ENCODE peak calls at places on chromosome 15, in six cellular contexts. W, G, R, P, T and C are unnamed samples.

GRCh38 chr15:98123297-98123696 is 162.8 kb downstream of the ARRDC4 start:
- DNase-seq in W (no peak), G (no peak), R (no peak), P (no peak), T (no peak), C (no peak)

GRCh38 chr15:67042490-67043181 is 22.8 kb upstream of the SMAD3 start:
- DNase-seq in W (no peak), G (no peak), R (no peak), P (no peak), T (peak; percentile 38), C (no peak)

GRCh38 chr15:85618956-85619491 is 175.7 kb downstream of the KLHL25 start:
- DNase-seq in W (peak; percentile 86), G (peak; percentile 74), R (peak; percentile 46), P (peak; percentile 79), T (peak; percentile 75), C (peak; percentile 32)

GRCh38 chr15:51234181-51234927 is 104.0 kb downstream of the CYP19A1 start:
- DNase-seq in W (no peak), G (no peak), R (no peak), P (no peak), T (no peak), C (no peak)

GRCh38 chr15:63327648-63328421 is 50.4 kb downstream of the APH1B start:
- DNase-seq in W (peak; percentile 9), G (no peak), R (no peak), P (peak; percentile 47), T (no peak), C (no peak)

GRCh38 chr15:40928351-40928974 is 677 bp upstream of the DLL4 start:
- DNase-seq in W (no peak), G (no peak), R (no peak), P (no peak), T (peak; percentile 60), C (no peak)

GRCh38 chr15:77030042-77030927 is 35.4 kb downstream of the PSTPIP1 start:
- DNase-seq in W (no peak), G (no peak), R (no peak), P (no peak), T (no peak), C (no peak)

GRCh38 chr15:32683906-32684584 is 33.8 kb upstream of the GREM1 start:
- DNase-seq in W (peak; percentile 13), G (no peak), R (no peak), P (no peak), T (no peak), C (no peak)

GRCh38 chr15:66603301-66604179 is 37.7 kb upstream of the LCTL start:
- DNase-seq in W (peak; percentile 60), G (peak; percentile 54), R (no peak), P (peak; percentile 75), T (peak; percentile 87), C (no peak)

GRCh38 chr15:70410371-70410975 is 312.8 kb upstream of the TLE3 start:
- DNase-seq in W (no peak), G (no peak), R (no peak), P (no peak), T (peak; percentile 21), C (no peak)

GRCh38 chr15:32908135-32908801 is 190.5 kb downstream of the GREM1 start:
- DNase-seq in W (no peak), G (no peak), R (no peak), P (peak; percentile 39), T (peak; percentile 7), C (no peak)

GRCh38 chr15:100036030-100036429 is 302.8 kb upstream of the LYSMD4 start:
- DNase-seq in W (no peak), G (no peak), R (no peak), P (no peak), T (no peak), C (no peak)

GRCh38 chr15:31824009-31824408 is 206.3 kb upstream of the CHRNA7 start:
- DNase-seq in W (no peak), G (no peak), R (no peak), P (no peak), T (no peak), C (no peak)

GRCh38 chr15:77527164-77527778 is 105.4 kb downstream of the LINGO1 start:
- DNase-seq in W (peak; percentile 41), G (peak; percentile 46), R (no peak), P (no peak), T (peak; percentile 88), C (no peak)

GRCh38 chr15:77983708-77984445 is 93.6 kb downstream of the TBC1D2B start:
- DNase-seq in W (no peak), G (no peak), R (no peak), P (no peak), T (no peak), C (no peak)

GRCh38 chr15:77225641-77226040 is 154.7 kb upstream of the TSPAN3 start:
- DNase-seq in W (no peak), G (no peak), R (no peak), P (no peak), T (no peak), C (no peak)

DNA sequence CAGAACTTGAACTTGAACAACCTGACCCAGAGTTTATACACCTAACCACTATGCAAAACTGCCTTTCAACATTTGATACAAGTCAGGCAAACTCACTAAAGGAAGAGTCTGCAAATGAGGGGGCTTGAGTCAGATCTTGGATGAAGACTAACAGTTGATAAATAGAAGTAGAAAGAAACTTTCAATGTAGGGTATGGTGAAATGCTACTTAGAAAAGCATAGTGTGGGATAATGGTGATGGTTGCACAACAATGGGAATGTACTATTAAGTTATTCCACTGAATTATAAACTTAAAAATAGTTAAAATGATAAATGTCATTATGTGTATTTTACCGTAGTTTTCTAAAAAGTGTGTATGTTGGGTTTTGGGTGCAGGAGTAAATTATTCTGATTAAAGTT is 19.7 kb upstream of the ZNF280D start:
- DNase-seq in W (no peak), G (no peak), R (no peak), P (no peak), T (no peak), C (no peak)
- H3K27ac ChIP-seq in W (no peak overlapping the region), G (no peak overlapping the region), R (no peak overlapping the region), P (no peak overlapping the region), T (no peak overlapping the region), C (no peak overlapping the region)

GRCh38 chr15:39296955-39297354 is 283.9 kb upstream of the THBS1 start:
- DNase-seq in W (no peak), G (no peak), R (no peak), P (no peak), T (no peak), C (no peak)

GRCh38 chr15:39298563-39298962 is 282.3 kb upstream of the THBS1 start:
- DNase-seq in W (no peak), G (no peak), R (no peak), P (no peak), T (no peak), C (no peak)

GRCh38 chr15:39301589-39301999 is 279.3 kb upstream of the THBS1 start:
- DNase-seq in W (no peak), G (no peak), R (no peak), P (no peak), T (no peak), C (no peak)

GRCh38 chr15:39300451-39301153 is 280.3 kb upstream of the THBS1 start:
- DNase-seq in W (no peak), G (no peak), R (no peak), P (no peak), T (no peak), C (no peak)

DNA sequence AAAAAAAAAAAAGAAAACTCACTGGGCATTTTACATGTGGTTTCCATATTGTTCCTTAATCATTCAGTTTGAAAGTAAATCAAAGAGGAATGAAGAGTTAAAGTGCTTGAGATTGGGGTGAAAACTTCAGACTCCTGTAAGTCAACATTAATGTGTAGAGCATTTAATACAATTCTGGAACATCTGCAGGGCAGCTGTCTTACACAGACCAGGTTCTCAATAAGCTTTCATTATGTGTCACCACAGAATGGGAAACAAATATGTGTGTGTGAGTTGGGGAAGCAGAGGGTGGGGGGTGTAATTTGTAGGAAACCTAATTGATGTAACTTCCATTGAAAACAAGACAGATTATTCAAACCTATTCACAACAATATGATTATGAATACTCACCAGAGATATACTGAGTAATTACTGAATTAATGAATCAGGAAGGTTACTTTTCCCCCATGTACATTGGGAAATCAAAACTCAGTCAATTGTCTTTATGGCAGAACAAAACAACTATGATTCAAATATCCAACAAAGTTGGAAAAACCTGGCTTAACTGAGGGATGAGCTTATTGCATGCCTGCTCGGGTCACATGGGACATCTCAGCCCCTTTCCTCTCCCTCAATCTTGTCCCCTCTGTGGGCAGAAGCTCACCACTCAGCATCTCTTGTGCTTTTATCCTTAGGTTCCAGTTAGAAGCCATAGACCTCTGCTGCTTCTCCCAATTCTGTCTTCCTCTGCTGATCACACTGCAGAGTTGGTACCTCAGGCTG is 281.2 kb upstream of the THBS1 start:
- DNase-seq in W (no peak), G (no peak), R (no peak), P (no peak), T (no peak), C (no peak)
- H3K27ac ChIP-seq in W (no peak overlapping the region), G (no peak overlapping the region), R (no peak overlapping the region), P (no peak overlapping the region), T (peak overlapping the region; percentile 53), C (no peak overlapping the region)

DNA sequence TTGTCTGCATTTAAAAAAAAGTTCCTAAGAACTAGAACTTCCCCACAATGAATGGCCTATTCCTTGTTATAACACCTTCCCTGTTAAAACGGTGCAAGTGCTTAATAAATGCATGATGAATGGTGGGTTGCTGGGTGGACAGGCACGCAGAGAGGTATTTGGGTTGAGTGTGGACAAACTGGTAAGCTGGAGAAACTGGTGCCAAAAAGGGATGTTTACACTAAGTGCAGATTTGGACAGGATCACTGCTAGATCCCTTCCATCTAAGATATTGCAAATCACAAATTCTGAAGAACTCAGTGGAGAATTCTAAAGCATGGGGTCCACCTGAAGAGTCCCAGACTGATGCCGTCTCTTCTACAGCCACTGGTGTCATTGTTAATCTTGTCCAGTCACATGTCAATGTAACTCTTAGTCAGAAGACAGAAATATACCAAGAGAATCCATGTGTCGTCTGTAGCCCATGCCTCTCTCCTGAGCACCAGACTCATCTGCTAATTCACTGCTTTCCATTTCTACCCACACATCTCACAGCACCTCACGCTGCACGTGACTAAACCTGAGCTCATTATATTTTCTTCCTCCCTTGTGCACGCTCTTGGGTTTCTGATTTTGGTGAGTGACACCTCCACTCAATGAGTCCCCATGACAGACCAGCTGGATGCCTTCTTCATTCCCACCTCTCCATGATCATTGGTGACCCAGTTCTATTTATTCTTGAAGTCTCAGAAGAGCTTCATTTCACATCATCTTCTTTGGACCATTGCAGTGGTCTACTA is 328.9 kb downstream of the THSD4 start:
- DNase-seq in W (no peak), G (no peak), R (no peak), P (no peak), T (no peak), C (no peak)
- H3K27ac ChIP-seq in W (peak overlapping the region; percentile 46), G (peak overlapping the region; percentile 4), R (peak overlapping the region; percentile 63), P (no peak overlapping the region), T (no peak overlapping the region), C (no peak overlapping the region)

DNA sequence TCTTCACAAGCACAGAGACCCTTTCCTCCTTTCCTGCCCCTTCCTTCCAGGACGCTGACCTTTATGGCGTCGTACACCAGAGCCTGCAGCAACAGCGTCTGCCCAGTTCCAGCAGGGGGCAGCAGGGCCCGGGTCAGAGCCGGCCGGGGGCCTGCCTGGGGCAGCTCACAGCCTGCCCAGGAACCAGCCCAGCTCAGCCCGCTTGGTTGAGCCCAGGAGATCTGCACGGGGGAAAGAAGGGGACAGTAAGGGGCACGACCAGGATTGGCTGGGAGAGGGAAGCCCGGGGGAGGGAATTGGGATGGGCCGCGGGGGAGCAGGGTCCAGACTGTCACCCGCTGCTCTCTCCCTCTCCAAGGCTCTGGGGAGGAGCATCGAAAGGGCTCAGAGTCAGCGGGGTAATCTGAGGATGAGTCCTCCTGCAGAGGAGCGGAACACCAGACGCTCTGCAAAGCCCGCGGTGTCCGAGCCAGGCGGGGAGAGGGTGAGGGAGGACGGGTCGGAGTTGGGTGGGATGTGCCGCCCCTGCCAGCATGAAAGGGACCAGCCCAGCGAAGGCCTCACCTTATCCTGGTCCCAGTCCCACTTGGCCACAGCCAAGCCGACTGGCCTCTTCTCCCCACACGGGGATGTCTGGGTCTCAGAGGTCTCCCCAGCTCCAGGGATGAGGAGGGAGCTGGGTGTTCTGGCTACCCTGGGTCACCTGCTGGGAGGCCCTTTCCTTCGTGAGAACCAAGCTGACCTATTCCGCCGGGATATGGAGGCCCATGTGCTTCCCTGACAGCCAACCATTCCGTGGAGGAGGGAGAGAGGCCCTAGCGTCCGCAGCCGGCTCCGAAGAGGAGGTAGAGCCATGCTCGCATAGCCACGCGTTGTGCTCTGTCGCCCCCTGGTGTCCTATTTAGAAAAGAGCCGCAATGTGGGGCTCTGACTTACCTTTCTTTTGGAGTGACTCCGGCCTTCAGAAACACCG is 7.4 kb upstream of the IGDCC3 start:
- DNase-seq in W (peak; percentile 90), G (peak; percentile 85), R (peak; percentile 67), P (peak; percentile 84), T (peak; percentile 94), C (peak; percentile 89)
- H3K27ac ChIP-seq in W (peak overlapping the region; percentile 34), G (peak overlapping the region; percentile 72), R (peak overlapping the region; percentile 59), P (no peak overlapping the region), T (no peak overlapping the region), C (peak overlapping the region; percentile 80)